ENCODE peak calls at places on chromosomes 6 and 20, in five cellular contexts. One of them, this sample, is unnamed.

GRCh38 chr6:109978174-109979032 is at the start of gene GPR6:
- DNase-seq in cardiac fibroblast: peak; percentile 42
- DNase-seq in MCF 10A: peak; percentile 60
- DNase-seq in activated CD4-positive, CD25-positive, alpha-beta regulatory T cell: no peak
- DNase-seq in head of caudate nucleus: peak; percentile 86
- DNase-seq in this sample: peak; percentile 34

GRCh38 chr6:148593130-148593812 is 153.6 kb upstream of the UST start:
- DNase-seq in MCF 10A: no peak
- DNase-seq in activated CD4-positive, CD25-positive, alpha-beta regulatory T cell: no peak
- DNase-seq in head of caudate nucleus: no peak
- DNase-seq in cardiac fibroblast: peak; percentile 67
- DNase-seq in this sample: peak; percentile 30

GRCh38 chr6:32151885-32152311 is at the start of gene PRRT1:
- DNase-seq in MCF 10A: no peak
- DNase-seq in cardiac fibroblast: no peak
- DNase-seq in activated CD4-positive, CD25-positive, alpha-beta regulatory T cell: no peak
- DNase-seq in head of caudate nucleus: peak; percentile 60
- DNase-seq in this sample: no peak

GRCh38 chr6:149480502-149481280 is 4.1 kb downstream of the ZC3H12D start:
- DNase-seq in MCF 10A: no peak
- DNase-seq in cardiac fibroblast: no peak
- DNase-seq in activated CD4-positive, CD25-positive, alpha-beta regulatory T cell: no peak
- DNase-seq in head of caudate nucleus: no peak
- DNase-seq in this sample: no peak

GRCh38 chr6:135812085-135812526 is 39.4 kb upstream of the PDE7B start:
- DNase-seq in cardiac fibroblast: peak; percentile 69
- DNase-seq in activated CD4-positive, CD25-positive, alpha-beta regulatory T cell: no peak
- DNase-seq in head of caudate nucleus: no peak
- DNase-seq in MCF 10A: peak; percentile 60
- DNase-seq in this sample: peak; percentile 24

GRCh38 chr20:37218976-37219375 is 39.6 kb upstream of the MROH8 start:
- DNase-seq in head of caudate nucleus: no peak
- DNase-seq in activated CD4-positive, CD25-positive, alpha-beta regulatory T cell: no peak
- DNase-seq in cardiac fibroblast: no peak
- DNase-seq in MCF 10A: no peak
- DNase-seq in this sample: no peak

GRCh38 chr6:3390698-3391097 is 66.2 kb downstream of the SLC22A23 start:
- DNase-seq in cardiac fibroblast: peak; percentile 90
- DNase-seq in MCF 10A: peak; percentile 99
- DNase-seq in activated CD4-positive, CD25-positive, alpha-beta regulatory T cell: no peak
- DNase-seq in head of caudate nucleus: peak; percentile 73
- DNase-seq in this sample: peak; percentile 69

GRCh38 chr20:44576297-44576696 is 6.1 kb upstream of the PKIG start:
- DNase-seq in head of caudate nucleus: no peak
- DNase-seq in MCF 10A: peak; percentile 53
- DNase-seq in activated CD4-positive, CD25-positive, alpha-beta regulatory T cell: no peak
- DNase-seq in cardiac fibroblast: peak; percentile 70
- DNase-seq in this sample: peak; percentile 67

GRCh38 chr20:18007534-18008292 is 38.9 kb downstream of the MGME1 start:
- DNase-seq in activated CD4-positive, CD25-positive, alpha-beta regulatory T cell: no peak
- DNase-seq in MCF 10A: no peak
- DNase-seq in cardiac fibroblast: peak; percentile 33
- DNase-seq in head of caudate nucleus: no peak
- DNase-seq in this sample: no peak

GRCh38 chr20:7123457-7123856 is 356.0 kb downstream of the BMP2 start:
- DNase-seq in cardiac fibroblast: no peak
- DNase-seq in activated CD4-positive, CD25-positive, alpha-beta regulatory T cell: no peak
- DNase-seq in MCF 10A: no peak
- DNase-seq in head of caudate nucleus: no peak
- DNase-seq in this sample: no peak

GRCh38 chr6:139655783-139656705 is 281.6 kb upstream of the CITED2 start:
- DNase-seq in MCF 10A: peak; percentile 22
- DNase-seq in cardiac fibroblast: no peak
- DNase-seq in head of caudate nucleus: no peak
- DNase-seq in activated CD4-positive, CD25-positive, alpha-beta regulatory T cell: no peak
- DNase-seq in this sample: no peak

GRCh38 chr6:45949256-45949655 is 66.4 kb downstream of the CLIC5 start:
- DNase-seq in activated CD4-positive, CD25-positive, alpha-beta regulatory T cell: no peak
- DNase-seq in MCF 10A: no peak
- DNase-seq in cardiac fibroblast: no peak
- DNase-seq in head of caudate nucleus: no peak
- DNase-seq in this sample: no peak

GRCh38 chr20:2451422-2451821 is 19.2 kb downstream of the SNRPB start:
- DNase-seq in activated CD4-positive, CD25-positive, alpha-beta regulatory T cell: no peak
- DNase-seq in cardiac fibroblast: no peak
- DNase-seq in MCF 10A: peak; percentile 20
- DNase-seq in head of caudate nucleus: no peak
- DNase-seq in this sample: no peak

GRCh38 chr6:25889877-25890853 is 16.1 kb upstream of the SLC17A3 start:
- DNase-seq in MCF 10A: peak; percentile 75
- DNase-seq in cardiac fibroblast: peak; percentile 74
- DNase-seq in activated CD4-positive, CD25-positive, alpha-beta regulatory T cell: no peak
- DNase-seq in head of caudate nucleus: peak; percentile 39
- DNase-seq in this sample: peak; percentile 17

GRCh38 chr6:30781697-30782424 is 37.5 kb upstream of the IER3 start:
- DNase-seq in head of caudate nucleus: peak; percentile 91
- DNase-seq in cardiac fibroblast: peak; percentile 100
- DNase-seq in activated CD4-positive, CD25-positive, alpha-beta regulatory T cell: no peak
- DNase-seq in MCF 10A: peak; percentile 98
- DNase-seq in this sample: peak; percentile 100

GRCh38 chr20:4171538-4172116 is 156.3 kb upstream of the RNF24 start:
- DNase-seq in cardiac fibroblast: peak; percentile 25
- DNase-seq in activated CD4-positive, CD25-positive, alpha-beta regulatory T cell: no peak
- DNase-seq in head of caudate nucleus: no peak
- DNase-seq in MCF 10A: peak; percentile 21
- DNase-seq in this sample: peak; percentile 21

GRCh38 chr6:94454231-94454630 is 1034.9 kb upstream of the EPHA7 start:
- DNase-seq in activated CD4-positive, CD25-positive, alpha-beta regulatory T cell: no peak
- DNase-seq in head of caudate nucleus: no peak
- DNase-seq in MCF 10A: no peak
- DNase-seq in cardiac fibroblast: no peak
- DNase-seq in this sample: no peak